ENCODE peak calls at places on chromosome 17, in nine cellular contexts. One of them, this sample, is unnamed.

GRCh38 chr17:73470369-73470768 is 158.6 kb upstream of the CDC42EP4 start:
- DNase-seq in left ventricle myocardium inferior: no peak
- DNase-seq in stomach: no peak
- DNase-seq in colonic mucosa: no peak
- DNase-seq in cardiac muscle cell: no peak
- DNase-seq in GM23338: no peak
- DNase-seq in PC-3: no peak
- DNase-seq in mammary epithelial cell: no peak
- DNase-seq in esophagus squamous epithelium: no peak
- DNase-seq in this sample: no peak

GRCh38 chr17:77110006-77110374 is 30.8 kb upstream of the SEC14L1 start:
- DNase-seq in left ventricle myocardium inferior: no peak
- DNase-seq in stomach: no peak
- DNase-seq in colonic mucosa: no peak
- DNase-seq in cardiac muscle cell: peak
- DNase-seq in GM23338: peak
- DNase-seq in PC-3: peak
- DNase-seq in mammary epithelial cell: no peak
- DNase-seq in esophagus squamous epithelium: no peak
- DNase-seq in this sample: peak

GRCh38 chr17:43695968-43696865 is 34.5 kb upstream of the MEOX1 start:
- DNase-seq in left ventricle myocardium inferior: peak
- DNase-seq in stomach: no peak
- DNase-seq in colonic mucosa: no peak
- DNase-seq in cardiac muscle cell: peak
- DNase-seq in GM23338: no peak
- DNase-seq in PC-3: no peak
- DNase-seq in mammary epithelial cell: no peak
- DNase-seq in esophagus squamous epithelium: no peak
- DNase-seq in this sample: no peak

GRCh38 chr17:38601539-38602351 is 4.0 kb downstream of the SRCIN1 start:
- DNase-seq in left ventricle myocardium inferior: no peak
- DNase-seq in stomach: no peak
- DNase-seq in colonic mucosa: peak
- DNase-seq in cardiac muscle cell: peak
- DNase-seq in GM23338: peak
- DNase-seq in PC-3: no peak
- DNase-seq in mammary epithelial cell: no peak
- DNase-seq in esophagus squamous epithelium: no peak
- DNase-seq in this sample: no peak

GRCh38 chr17:64081802-64082799 is 47.8 kb downstream of the ERN1 start:
- DNase-seq in left ventricle myocardium inferior: no peak
- DNase-seq in stomach: no peak
- DNase-seq in colonic mucosa: peak
- DNase-seq in cardiac muscle cell: peak
- DNase-seq in GM23338: no peak
- DNase-seq in PC-3: peak
- DNase-seq in mammary epithelial cell: peak
- DNase-seq in esophagus squamous epithelium: no peak
- DNase-seq in this sample: no peak

GRCh38 chr17:80126449-80126715 is 20.5 kb downstream of the EIF4A3 start:
- DNase-seq in left ventricle myocardium inferior: no peak
- DNase-seq in stomach: no peak
- DNase-seq in colonic mucosa: no peak
- DNase-seq in cardiac muscle cell: no peak
- DNase-seq in GM23338: no peak
- DNase-seq in PC-3: no peak
- DNase-seq in mammary epithelial cell: no peak
- DNase-seq in esophagus squamous epithelium: no peak
- DNase-seq in this sample: no peak

GRCh38 chr17:77286641-77287431 is 146.1 kb downstream of the SEC14L1 start:
- DNase-seq in left ventricle myocardium inferior: peak
- DNase-seq in stomach: peak
- DNase-seq in colonic mucosa: peak
- DNase-seq in cardiac muscle cell: peak
- DNase-seq in GM23338: no peak
- DNase-seq in PC-3: peak
- DNase-seq in mammary epithelial cell: peak
- DNase-seq in esophagus squamous epithelium: no peak
- DNase-seq in this sample: no peak

GRCh38 chr17:62581769-62582168 is 45.7 kb upstream of the MRC2 start:
- DNase-seq in left ventricle myocardium inferior: no peak
- DNase-seq in stomach: no peak
- DNase-seq in colonic mucosa: no peak
- DNase-seq in cardiac muscle cell: no peak
- DNase-seq in GM23338: no peak
- DNase-seq in PC-3: no peak
- DNase-seq in mammary epithelial cell: no peak
- DNase-seq in esophagus squamous epithelium: no peak
- DNase-seq in this sample: no peak

GRCh38 chr17:15463363-15463762 is 4.1 kb downstream of the CDRT4 start:
- DNase-seq in left ventricle myocardium inferior: peak
- DNase-seq in stomach: peak
- DNase-seq in colonic mucosa: no peak
- DNase-seq in cardiac muscle cell: peak
- DNase-seq in GM23338: peak
- DNase-seq in PC-3: peak
- DNase-seq in mammary epithelial cell: no peak
- DNase-seq in esophagus squamous epithelium: no peak
- DNase-seq in this sample: peak

GRCh38 chr17:37792787-37793186 is 47.9 kb upstream of the HNF1B start:
- DNase-seq in left ventricle myocardium inferior: no peak
- DNase-seq in stomach: no peak
- DNase-seq in colonic mucosa: no peak
- DNase-seq in cardiac muscle cell: peak
- DNase-seq in GM23338: peak
- DNase-seq in PC-3: no peak
- DNase-seq in mammary epithelial cell: peak
- DNase-seq in esophagus squamous epithelium: no peak
- DNase-seq in this sample: no peak

GRCh38 chr17:39573447-39574298 is 34.0 kb downstream of the NEUROD2 start:
- DNase-seq in left ventricle myocardium inferior: peak
- DNase-seq in stomach: peak
- DNase-seq in colonic mucosa: peak
- DNase-seq in cardiac muscle cell: peak
- DNase-seq in GM23338: peak
- DNase-seq in PC-3: peak
- DNase-seq in mammary epithelial cell: peak
- DNase-seq in esophagus squamous epithelium: no peak
- DNase-seq in this sample: peak

GRCh38 chr17:80053102-80053501 is 16.7 kb downstream of the CCDC40 start:
- DNase-seq in left ventricle myocardium inferior: no peak
- DNase-seq in stomach: no peak
- DNase-seq in colonic mucosa: no peak
- DNase-seq in cardiac muscle cell: no peak
- DNase-seq in GM23338: no peak
- DNase-seq in PC-3: no peak
- DNase-seq in mammary epithelial cell: no peak
- DNase-seq in esophagus squamous epithelium: no peak
- DNase-seq in this sample: no peak

GRCh38 chr17:40564883-40565744 is at the start of gene CCR7:
- DNase-seq in left ventricle myocardium inferior: no peak
- DNase-seq in stomach: peak
- DNase-seq in colonic mucosa: no peak
- DNase-seq in cardiac muscle cell: no peak
- DNase-seq in GM23338: no peak
- DNase-seq in PC-3: no peak
- DNase-seq in mammary epithelial cell: no peak
- DNase-seq in esophagus squamous epithelium: no peak
- DNase-seq in this sample: no peak

GRCh38 chr17:30605523-30605922 is 128.3 kb downstream of the GOSR1 start:
- DNase-seq in left ventricle myocardium inferior: no peak
- DNase-seq in stomach: no peak
- DNase-seq in colonic mucosa: no peak
- DNase-seq in cardiac muscle cell: no peak
- DNase-seq in GM23338: no peak
- DNase-seq in PC-3: no peak
- DNase-seq in mammary epithelial cell: no peak
- DNase-seq in esophagus squamous epithelium: no peak
- DNase-seq in this sample: no peak

GRCh38 chr17:81914103-81914850 is 3.1 kb upstream of the PCYT2 start:
- DNase-seq in left ventricle myocardium inferior: no peak
- DNase-seq in stomach: no peak
- DNase-seq in colonic mucosa: no peak
- DNase-seq in cardiac muscle cell: no peak
- DNase-seq in GM23338: no peak
- DNase-seq in PC-3: no peak
- DNase-seq in mammary epithelial cell: no peak
- DNase-seq in esophagus squamous epithelium: no peak
- DNase-seq in this sample: no peak

GRCh38 chr17:83132251-83133081 is 53.1 kb downstream of the METRNL start:
- DNase-seq in left ventricle myocardium inferior: peak
- DNase-seq in stomach: no peak
- DNase-seq in colonic mucosa: no peak
- DNase-seq in cardiac muscle cell: no peak
- DNase-seq in GM23338: no peak
- DNase-seq in PC-3: no peak
- DNase-seq in mammary epithelial cell: no peak
- DNase-seq in esophagus squamous epithelium: no peak
- DNase-seq in this sample: peak

GRCh38 chr17:74393323-74393942 is 26.1 kb downstream of the GPR142 start:
- DNase-seq in left ventricle myocardium inferior: no peak
- DNase-seq in stomach: no peak
- DNase-seq in colonic mucosa: no peak
- DNase-seq in cardiac muscle cell: peak
- DNase-seq in GM23338: no peak
- DNase-seq in PC-3: no peak
- DNase-seq in mammary epithelial cell: no peak
- DNase-seq in esophagus squamous epithelium: no peak
- DNase-seq in this sample: no peak

GRCh38 chr17:30831257-30831656 is 509 bp upstream of the ATAD5 start:
- DNase-seq in left ventricle myocardium inferior: no peak
- DNase-seq in stomach: no peak
- DNase-seq in colonic mucosa: no peak
- DNase-seq in cardiac muscle cell: no peak
- DNase-seq in GM23338: peak
- DNase-seq in PC-3: no peak
- DNase-seq in mammary epithelial cell: no peak
- DNase-seq in esophagus squamous epithelium: no peak
- DNase-seq in this sample: no peak

GRCh38 chr17:80961931-80962330 is 29.7 kb upstream of the CHMP6 start:
- DNase-seq in left ventricle myocardium inferior: no peak
- DNase-seq in stomach: no peak
- DNase-seq in colonic mucosa: no peak
- DNase-seq in cardiac muscle cell: no peak
- DNase-seq in GM23338: no peak
- DNase-seq in PC-3: no peak
- DNase-seq in mammary epithelial cell: no peak
- DNase-seq in esophagus squamous epithelium: no peak
- DNase-seq in this sample: no peak

GRCh38 chr17:28363186-28363585 is 1.8 kb downstream of the SEBOX start:
- DNase-seq in left ventricle myocardium inferior: no peak
- DNase-seq in stomach: no peak
- DNase-seq in colonic mucosa: no peak
- DNase-seq in cardiac muscle cell: no peak
- DNase-seq in GM23338: no peak
- DNase-seq in PC-3: no peak
- DNase-seq in mammary epithelial cell: no peak
- DNase-seq in esophagus squamous epithelium: no peak
- DNase-seq in this sample: no peak

GRCh38 chr17:28357901-28358197 is 522 bp upstream of the POLDIP2 start:
- DNase-seq in left ventricle myocardium inferior: no peak
- DNase-seq in stomach: no peak
- DNase-seq in colonic mucosa: no peak
- DNase-seq in cardiac muscle cell: no peak
- DNase-seq in GM23338: no peak
- DNase-seq in PC-3: no peak
- DNase-seq in mammary epithelial cell: no peak
- DNase-seq in esophagus squamous epithelium: no peak
- DNase-seq in this sample: no peak

GRCh38 chr17:28357061-28357900 is at the start of gene POLDIP2:
- DNase-seq in left ventricle myocardium inferior: peak
- DNase-seq in stomach: peak
- DNase-seq in colonic mucosa: peak
- DNase-seq in cardiac muscle cell: peak
- DNase-seq in GM23338: peak
- DNase-seq in PC-3: peak
- DNase-seq in mammary epithelial cell: peak
- DNase-seq in esophagus squamous epithelium: peak
- DNase-seq in this sample: peak
- TF ChIP-seq CTCF in left ventricle myocardium inferior: no peak
- TF ChIP-seq CTCF in stomach: no peak
- TF ChIP-seq CTCF in colonic mucosa: no peak
- TF ChIP-seq CTCF in cardiac muscle cell: no peak
- TF ChIP-seq CTCF in GM23338: no peak
- TF ChIP-seq CTCF in PC-3: no peak
- TF ChIP-seq CTCF in mammary epithelial cell: no peak
- TF ChIP-seq CTCF in esophagus squamous epithelium: no peak
- TF ChIP-seq CTCF in this sample: peak

GRCh38 chr17:48570325-48571023 is 7.7 kb downstream of the HOXB4 start:
- DNase-seq in left ventricle myocardium inferior: no peak
- DNase-seq in stomach: no peak
- DNase-seq in colonic mucosa: no peak
- DNase-seq in cardiac muscle cell: no peak
- DNase-seq in GM23338: no peak
- DNase-seq in PC-3: no peak
- DNase-seq in mammary epithelial cell: peak
- DNase-seq in esophagus squamous epithelium: no peak
- DNase-seq in this sample: no peak
- H3K4me3 ChIP-seq in left ventricle myocardium inferior: no peak
- H3K4me3 ChIP-seq in stomach: peak
- H3K4me3 ChIP-seq in colonic mucosa: no peak
- H3K4me3 ChIP-seq in cardiac muscle cell: no peak
- H3K4me3 ChIP-seq in GM23338: no peak
- H3K4me3 ChIP-seq in PC-3: no peak
- H3K4me3 ChIP-seq in mammary epithelial cell: no peak
- H3K4me3 ChIP-seq in esophagus squamous epithelium: peak
- H3K4me3 ChIP-seq in this sample: no peak

DNA sequence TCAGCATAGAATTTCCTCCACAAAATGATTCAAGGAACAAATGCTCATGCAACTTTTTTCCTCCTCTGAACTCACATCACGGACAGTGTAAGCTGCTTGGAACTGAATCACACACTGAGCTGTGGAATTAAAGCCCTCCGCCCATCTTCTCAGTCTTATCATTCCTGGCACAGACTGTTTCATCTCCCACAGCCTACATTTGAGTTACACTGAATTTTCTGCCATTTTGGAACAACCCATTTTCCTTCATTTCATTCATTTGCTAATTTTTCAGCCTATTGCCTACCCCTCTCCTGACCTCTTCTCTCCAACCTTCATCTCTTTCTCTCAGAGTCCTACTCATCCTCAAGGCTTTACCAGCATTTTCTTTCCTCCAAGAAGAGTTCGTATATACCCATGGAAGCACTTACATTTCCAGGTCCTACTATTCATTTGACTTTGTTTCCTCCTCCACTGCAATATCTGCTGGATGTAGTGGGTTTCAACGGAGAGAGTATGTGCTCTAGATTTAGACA is 39.1 kb upstream of the TOM1L1 start:
- DNase-seq in left ventricle myocardium inferior: no peak
- DNase-seq in stomach: no peak
- DNase-seq in colonic mucosa: no peak
- DNase-seq in cardiac muscle cell: no peak
- DNase-seq in GM23338: no peak
- DNase-seq in PC-3: no peak
- DNase-seq in mammary epithelial cell: no peak
- DNase-seq in esophagus squamous epithelium: no peak
- DNase-seq in this sample: no peak
- H3K27ac ChIP-seq in left ventricle myocardium inferior: no peak
- H3K27ac ChIP-seq in stomach: no peak
- H3K27ac ChIP-seq in colonic mucosa: no peak
- H3K27ac ChIP-seq in cardiac muscle cell: peak
- H3K27ac ChIP-seq in GM23338: no peak
- H3K27ac ChIP-seq in PC-3: no peak
- H3K27ac ChIP-seq in mammary epithelial cell: no peak
- H3K27ac ChIP-seq in esophagus squamous epithelium: no peak
- H3K27ac ChIP-seq in this sample: no peak

GRCh38 chr17:57892820-57893595 is 43.2 kb upstream of the MRPS23 start:
- DNase-seq in left ventricle myocardium inferior: peak
- DNase-seq in stomach: peak
- DNase-seq in colonic mucosa: peak
- DNase-seq in cardiac muscle cell: peak
- DNase-seq in GM23338: peak
- DNase-seq in PC-3: peak
- DNase-seq in mammary epithelial cell: peak
- DNase-seq in esophagus squamous epithelium: peak
- DNase-seq in this sample: peak
- TF ChIP-seq CTCF in left ventricle myocardium inferior: no peak
- TF ChIP-seq CTCF in stomach: no peak
- TF ChIP-seq CTCF in colonic mucosa: peak
- TF ChIP-seq CTCF in cardiac muscle cell: no peak
- TF ChIP-seq CTCF in GM23338: no peak
- TF ChIP-seq CTCF in PC-3: peak
- TF ChIP-seq CTCF in mammary epithelial cell: no peak
- TF ChIP-seq CTCF in esophagus squamous epithelium: peak
- TF ChIP-seq CTCF in this sample: no peak